ENCODE peak calls at places on chromosomes 11 and 22, in six cellular contexts. One of them, this sample, is unnamed.

GRCh38 chr11:83663446-83663845 is 377.3 kb upstream of the CCDC90B start:
- DNase-seq in stimulated activated CD4-positive, alpha-beta T cell treated with anti-CD3 and anti-CD28 coated beads, Interleukin-2, amount 100 ng/mL, for 48 hours: no peak
- DNase-seq in stimulated activated CD8-positive, alpha-beta memory T cell treated with anti-CD3 and anti-CD28 coated beads, Interleukin-12 subunit alpha, Interleukin-12 subunit beta, amount 100 ng/mL, for 4 hours: no peak
- DNase-seq in NCI-H1436: no peak
- DNase-seq in aorta: no peak
- DNase-seq in AG10803: no peak
- DNase-seq in this sample: no peak

GRCh38 chr11:120776683-120777010 is 247.3 kb upstream of the TBCEL start:
- DNase-seq in stimulated activated CD4-positive, alpha-beta T cell treated with anti-CD3 and anti-CD28 coated beads, Interleukin-2, amount 100 ng/mL, for 48 hours: no peak
- DNase-seq in stimulated activated CD8-positive, alpha-beta memory T cell treated with anti-CD3 and anti-CD28 coated beads, Interleukin-12 subunit alpha, Interleukin-12 subunit beta, amount 100 ng/mL, for 4 hours: no peak
- DNase-seq in NCI-H1436: no peak
- DNase-seq in aorta: no peak
- DNase-seq in AG10803: no peak
- DNase-seq in this sample: no peak

GRCh38 chr22:31451709-31452571 is 37.7 kb downstream of the EIF4ENIF1 start:
- DNase-seq in stimulated activated CD4-positive, alpha-beta T cell treated with anti-CD3 and anti-CD28 coated beads, Interleukin-2, amount 100 ng/mL, for 48 hours: no peak
- DNase-seq in stimulated activated CD8-positive, alpha-beta memory T cell treated with anti-CD3 and anti-CD28 coated beads, Interleukin-12 subunit alpha, Interleukin-12 subunit beta, amount 100 ng/mL, for 4 hours: no peak
- DNase-seq in NCI-H1436: no peak
- DNase-seq in aorta: no peak
- DNase-seq in AG10803: peak
- DNase-seq in this sample: no peak

GRCh38 chr11:113147249-113147648 is 167.1 kb upstream of the TTC12 start:
- DNase-seq in stimulated activated CD4-positive, alpha-beta T cell treated with anti-CD3 and anti-CD28 coated beads, Interleukin-2, amount 100 ng/mL, for 48 hours: no peak
- DNase-seq in stimulated activated CD8-positive, alpha-beta memory T cell treated with anti-CD3 and anti-CD28 coated beads, Interleukin-12 subunit alpha, Interleukin-12 subunit beta, amount 100 ng/mL, for 4 hours: no peak
- DNase-seq in NCI-H1436: peak
- DNase-seq in aorta: no peak
- DNase-seq in AG10803: no peak
- DNase-seq in this sample: peak

GRCh38 chr11:12429155-12429554 is 51.8 kb downstream of the PARVA start:
- DNase-seq in stimulated activated CD4-positive, alpha-beta T cell treated with anti-CD3 and anti-CD28 coated beads, Interleukin-2, amount 100 ng/mL, for 48 hours: no peak
- DNase-seq in stimulated activated CD8-positive, alpha-beta memory T cell treated with anti-CD3 and anti-CD28 coated beads, Interleukin-12 subunit alpha, Interleukin-12 subunit beta, amount 100 ng/mL, for 4 hours: no peak
- DNase-seq in NCI-H1436: no peak
- DNase-seq in aorta: no peak
- DNase-seq in AG10803: no peak
- DNase-seq in this sample: no peak

GRCh38 chr11:75421035-75421602 is 11.9 kb downstream of the KLHL35 start:
- DNase-seq in stimulated activated CD4-positive, alpha-beta T cell treated with anti-CD3 and anti-CD28 coated beads, Interleukin-2, amount 100 ng/mL, for 48 hours: no peak
- DNase-seq in stimulated activated CD8-positive, alpha-beta memory T cell treated with anti-CD3 and anti-CD28 coated beads, Interleukin-12 subunit alpha, Interleukin-12 subunit beta, amount 100 ng/mL, for 4 hours: no peak
- DNase-seq in NCI-H1436: no peak
- DNase-seq in aorta: peak
- DNase-seq in AG10803: no peak
- DNase-seq in this sample: no peak

GRCh38 chr11:23134627-23135026 is 274.4 kb upstream of the CCDC179 start:
- DNase-seq in stimulated activated CD4-positive, alpha-beta T cell treated with anti-CD3 and anti-CD28 coated beads, Interleukin-2, amount 100 ng/mL, for 48 hours: no peak
- DNase-seq in stimulated activated CD8-positive, alpha-beta memory T cell treated with anti-CD3 and anti-CD28 coated beads, Interleukin-12 subunit alpha, Interleukin-12 subunit beta, amount 100 ng/mL, for 4 hours: no peak
- DNase-seq in NCI-H1436: no peak
- DNase-seq in aorta: no peak
- DNase-seq in AG10803: no peak
- DNase-seq in this sample: no peak

GRCh38 chr11:36774603-36775002 is 176.6 kb upstream of the RAG2 start:
- DNase-seq in stimulated activated CD4-positive, alpha-beta T cell treated with anti-CD3 and anti-CD28 coated beads, Interleukin-2, amount 100 ng/mL, for 48 hours: no peak
- DNase-seq in stimulated activated CD8-positive, alpha-beta memory T cell treated with anti-CD3 and anti-CD28 coated beads, Interleukin-12 subunit alpha, Interleukin-12 subunit beta, amount 100 ng/mL, for 4 hours: no peak
- DNase-seq in NCI-H1436: no peak
- DNase-seq in aorta: no peak
- DNase-seq in AG10803: peak
- DNase-seq in this sample: no peak

GRCh38 chr11:67435727-67436458 is 1.6 kb downstream of the PTPRCAP start:
- DNase-seq in stimulated activated CD4-positive, alpha-beta T cell treated with anti-CD3 and anti-CD28 coated beads, Interleukin-2, amount 100 ng/mL, for 48 hours: no peak
- DNase-seq in stimulated activated CD8-positive, alpha-beta memory T cell treated with anti-CD3 and anti-CD28 coated beads, Interleukin-12 subunit alpha, Interleukin-12 subunit beta, amount 100 ng/mL, for 4 hours: no peak
- DNase-seq in NCI-H1436: no peak
- DNase-seq in aorta: no peak
- DNase-seq in AG10803: no peak
- DNase-seq in this sample: no peak

GRCh38 chr11:67613960-67614715 is 7.4 kb downstream of the NDUFV1 start:
- DNase-seq in stimulated activated CD4-positive, alpha-beta T cell treated with anti-CD3 and anti-CD28 coated beads, Interleukin-2, amount 100 ng/mL, for 48 hours: peak
- DNase-seq in stimulated activated CD8-positive, alpha-beta memory T cell treated with anti-CD3 and anti-CD28 coated beads, Interleukin-12 subunit alpha, Interleukin-12 subunit beta, amount 100 ng/mL, for 4 hours: peak
- DNase-seq in NCI-H1436: no peak
- DNase-seq in aorta: peak
- DNase-seq in AG10803: peak
- DNase-seq in this sample: no peak

GRCh38 chr11:56750190-56750589 is 1.7 kb upstream of the OR9G4 start:
- DNase-seq in stimulated activated CD4-positive, alpha-beta T cell treated with anti-CD3 and anti-CD28 coated beads, Interleukin-2, amount 100 ng/mL, for 48 hours: no peak
- DNase-seq in stimulated activated CD8-positive, alpha-beta memory T cell treated with anti-CD3 and anti-CD28 coated beads, Interleukin-12 subunit alpha, Interleukin-12 subunit beta, amount 100 ng/mL, for 4 hours: no peak
- DNase-seq in NCI-H1436: no peak
- DNase-seq in aorta: no peak
- DNase-seq in AG10803: no peak
- DNase-seq in this sample: no peak

This sample was measured in H1.